ENCODE peak calls at places on chromosomes 1 and 21, in six cellular contexts. Y is effector memory CD4-positive, alpha-beta T cell; B is CD4-positive, alpha-beta memory T cell; A is psoas muscle; X is upper lobe of right lung; J is IMR-90. D is an unnamed sample. For H3K4me1, the result is how much of the 10 kb centered on the place peaks cover.

GRCh38 chr1:205232945-205233397 is 5.2 kb downstream of the TMCC2 start:
- DNase-seq in Y (no peak), B (peak), A (no peak), X (no peak), J (no peak), D (no peak)

GRCh38 chr1:212664409-212665199 is 35.0 kb downstream of the BATF3 start:
- DNase-seq in Y (no peak), B (no peak), A (no peak), X (no peak), J (no peak), D (no peak)

GRCh38 chr1:86971778-86972177 is 57.3 kb downstream of the HS2ST1 start:
- DNase-seq in Y (no peak), B (no peak), A (no peak), X (no peak), J (no peak), D (no peak)

GRCh38 chr1:206472454-206472853 is 2.2 kb downstream of the IKBKE start:
- DNase-seq in Y (no peak), B (peak), A (peak), X (peak), J (peak), D (no peak)

GRCh38 chr1:43554444-43554992 is 23.8 kb downstream of the PTPRF start:
- DNase-seq in Y (no peak), B (no peak), A (no peak), X (no peak), J (peak), D (no peak)

GRCh38 chr1:66563094-66563800 is 29.3 kb downstream of the SGIP1 start:
- DNase-seq in Y (no peak), B (no peak), A (no peak), X (no peak), J (peak), D (no peak)

GRCh38 chr1:22375601-22376000 is 76.0 kb upstream of the ZBTB40 start:
- DNase-seq in Y (no peak), B (no peak), A (peak), X (no peak), J (no peak), D (no peak)

GRCh38 chr21:36501589-36501892 is 21.6 kb upstream of the CLDN14 start:
- DNase-seq in Y (no peak), B (no peak), A (no peak), X (no peak), J (no peak), D (no peak)

GRCh38 chr1:233569636-233570035 is 44.3 kb upstream of the KCNK1 start:
- DNase-seq in Y (no peak), B (no peak), A (no peak), X (no peak), J (no peak), D (no peak)

GRCh38 chr1:42386051-42386450 is 5.5 kb downstream of the RIMKLA start:
- DNase-seq in Y (no peak), B (no peak), A (no peak), X (no peak), J (no peak), D (no peak)

GRCh38 chr1:39925727-39926342 is 24.1 kb upstream of the MYCL start:
- DNase-seq in Y (no peak), B (no peak), A (no peak), X (no peak), J (peak), D (no peak)

GRCh38 chr1:68175621-68176398 is 56.5 kb downstream of the WLS start:
- DNase-seq in Y (no peak), B (no peak), A (no peak), X (no peak), J (peak), D (no peak)

GRCh38 chr21:45973475-45974072 is 8.0 kb upstream of the COL6A1 start:
- DNase-seq in Y (peak), B (peak), A (peak), X (peak), J (peak), D (peak)

GRCh38 chr1:153023109-153023508 is 7.9 kb upstream of the SPRR1B start:
- DNase-seq in Y (no peak), B (no peak), A (no peak), X (no peak), J (no peak), D (no peak)

GRCh38 chr1:156860639-156861423 is at the start of gene NTRK1:
- DNase-seq in Y (peak), B (peak), A (peak), X (no peak), J (no peak), D (no peak)

GRCh38 chr1:219660666-219661463 is 48.0 kb upstream of the ZC3H11B start:
- DNase-seq in Y (no peak), B (no peak), A (peak), X (peak), J (peak), D (peak)

GRCh38 chr1:214617843-214618242 is 14.8 kb downstream of the CENPF start:
- DNase-seq in Y (no peak), B (no peak), A (no peak), X (no peak), J (no peak), D (no peak)

GRCh38 chr1:200139661-200140250 is 112.2 kb downstream of the NR5A2 start:
- DNase-seq in Y (no peak), B (no peak), A (no peak), X (no peak), J (peak), D (no peak)

GRCh38 chr1:153488731-153489130 is 28.3 kb upstream of the S100A7 start:
- DNase-seq in Y (no peak), B (no peak), A (peak), X (no peak), J (no peak), D (no peak)

GRCh38 chr1:115239148-115239820 is 98.8 kb downstream of the NGF start:
- DNase-seq in Y (no peak), B (no peak), A (no peak), X (no peak), J (peak), D (no peak)

GRCh38 chr1:115245227-115245626 is 92.8 kb downstream of the NGF start:
- DNase-seq in Y (no peak), B (no peak), A (no peak), X (no peak), J (no peak), D (no peak)

GRCh38 chr1:115240321-115240720 is 97.7 kb downstream of the NGF start:
- DNase-seq in Y (no peak), B (no peak), A (no peak), X (no peak), J (no peak), D (no peak)

GRCh38 chr1:115246526-115246925 is 91.5 kb downstream of the NGF start:
- DNase-seq in Y (no peak), B (no peak), A (no peak), X (no peak), J (peak), D (no peak)

GRCh38 chr1:115242543-115242942 is 95.5 kb downstream of the NGF start:
- DNase-seq in Y (no peak), B (no peak), A (no peak), X (no peak), J (no peak), D (no peak)
- H3K27ac ChIP-seq in Y (no peak), B (no peak), A (no peak), X (no peak), J (no peak), D (no peak)

DNA sequence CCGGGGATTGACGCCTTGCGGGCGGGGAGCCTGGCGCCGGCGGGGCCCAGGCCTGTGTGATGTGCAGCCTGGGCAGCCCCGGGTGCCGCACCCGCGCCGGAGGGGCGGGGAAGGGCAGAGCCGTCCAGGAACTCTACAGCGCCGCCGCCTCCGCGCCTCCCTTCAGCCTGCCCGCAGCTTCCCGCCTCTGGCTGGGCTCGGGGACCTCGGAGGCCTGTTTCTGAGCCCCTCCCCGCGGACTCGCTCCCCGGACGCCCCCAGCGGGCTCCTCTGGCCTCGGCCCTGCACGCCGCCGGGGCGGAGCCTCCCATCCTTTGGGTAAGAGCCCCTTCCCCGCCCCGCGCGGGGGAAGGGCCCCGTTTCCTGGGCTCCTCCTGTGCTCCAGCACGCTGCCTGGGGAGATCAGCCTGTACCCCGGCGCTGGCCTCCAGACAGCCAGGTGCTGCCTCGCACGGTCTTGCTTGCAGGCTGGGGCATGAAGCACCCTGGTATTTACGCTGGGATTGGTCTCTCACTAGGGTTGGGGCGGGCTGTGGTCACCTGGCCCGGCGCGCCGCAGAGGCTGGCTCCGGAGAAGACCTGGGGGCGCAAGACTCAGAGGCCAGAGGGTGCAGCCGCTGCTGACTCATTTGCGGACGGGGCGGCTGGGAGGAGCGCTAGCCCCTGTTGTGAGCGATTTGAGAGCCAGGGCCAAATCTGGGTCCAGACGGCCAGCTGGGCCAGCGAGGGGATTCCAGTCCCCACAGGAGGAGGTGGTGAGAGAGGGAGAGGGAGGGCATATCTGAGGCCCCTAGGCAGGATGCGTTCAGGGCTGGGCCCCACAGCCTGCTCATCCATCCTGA is 5.7 kb upstream of the ACOT11 start:
- DNase-seq in Y (peak), B (peak), A (peak), X (peak), J (peak), D (no peak)
- H3K4me3 ChIP-seq in Y (peak), B (peak), A (peak), X (peak), J (peak), D (peak)

GRCh38 chr21:41760411-41760810 is 6.4 kb downstream of the RIPK4 start:
- DNase-seq in Y (no peak), B (no peak), A (no peak), X (no peak), J (no peak), D (no peak)
- H3K4me1 ChIP-seq in Y (under half), B (under half), A (under half), X (under half), J (under half), D (half or more)

DNA sequence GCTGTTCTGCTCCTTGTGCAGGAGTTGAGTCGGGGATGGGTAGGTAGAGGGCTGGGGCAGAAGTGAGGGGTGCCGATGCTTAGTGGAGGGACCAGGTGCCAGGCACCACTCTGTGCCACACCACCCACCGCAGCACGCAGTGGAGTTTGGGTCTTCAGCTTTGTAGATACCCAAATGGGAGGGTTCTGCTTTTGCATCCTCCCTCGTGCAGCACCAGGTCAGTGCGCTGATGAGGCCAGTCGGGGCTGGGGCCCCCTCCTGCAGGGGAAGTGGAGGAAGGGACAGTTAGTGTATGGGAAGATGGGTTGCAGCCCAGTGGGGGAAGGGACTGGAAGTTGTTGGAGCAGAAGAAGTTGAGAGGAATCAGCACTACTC is 244.0 kb downstream of the RHOU start:
- DNase-seq in Y (no peak), B (no peak), A (no peak), X (no peak), J (no peak), D (no peak)
- H3K27ac ChIP-seq in Y (no peak), B (no peak), A (no peak), X (no peak), J (no peak), D (no peak)

GRCh38 chr1:174990382-174990999 is 9.3 kb upstream of the CACYBP start:
- DNase-seq in Y (no peak), B (no peak), A (no peak), X (no peak), J (peak), D (no peak)
- H3K4me3 ChIP-seq in Y (peak), B (peak), A (peak), X (peak), J (peak), D (peak)

GRCh38 chr1:8462298-8462946 is 144.5 kb downstream of the SLC45A1 start:
- DNase-seq in Y (no peak), B (no peak), A (no peak), X (peak), J (no peak), D (no peak)
- H3K4me1 ChIP-seq in Y (under half), B (under half), A (under half), X (half or more), J (under half), D (half or more)

D was measured in suprapubic skin.